ENCODE peak calls at places on chromosomes 16 and 17, in ten cellular contexts. One of them, this sample, is unnamed.

GRCh38 chr17:21381076-21381706 is 5.0 kb downstream of the KCNJ12 start:
- DNase-seq in tibial nerve: no peak
- DNase-seq in tibial artery: no peak
- DNase-seq in epithelial cell of esophagus: no peak
- DNase-seq in omental fat pad: no peak
- DNase-seq in Calu3: no peak
- DNase-seq in neural crest cell: no peak
- DNase-seq in breast epithelium: no peak
- DNase-seq in AG04450: no peak
- DNase-seq in uterus: no peak
- DNase-seq in this sample: no peak

GRCh38 chr17:68709995-68710780 is 109.0 kb upstream of the FAM20A start:
- DNase-seq in tibial nerve: no peak
- DNase-seq in tibial artery: no peak
- DNase-seq in epithelial cell of esophagus: no peak
- DNase-seq in omental fat pad: no peak
- DNase-seq in Calu3: no peak
- DNase-seq in neural crest cell: no peak
- DNase-seq in breast epithelium: no peak
- DNase-seq in AG04450: no peak
- DNase-seq in uterus: no peak
- DNase-seq in this sample: no peak

GRCh38 chr17:49920370-49920769 is 48.6 kb upstream of the DLX4 start:
- DNase-seq in tibial nerve: no peak
- DNase-seq in tibial artery: no peak
- DNase-seq in epithelial cell of esophagus: no peak
- DNase-seq in omental fat pad: no peak
- DNase-seq in Calu3: no peak
- DNase-seq in neural crest cell: no peak
- DNase-seq in breast epithelium: no peak
- DNase-seq in AG04450: no peak
- DNase-seq in uterus: no peak
- DNase-seq in this sample: no peak

GRCh38 chr17:77435272-77436057 is 294.7 kb downstream of the SEC14L1 start:
- DNase-seq in tibial nerve: no peak
- DNase-seq in tibial artery: no peak
- DNase-seq in epithelial cell of esophagus: no peak
- DNase-seq in omental fat pad: no peak
- DNase-seq in Calu3: no peak
- DNase-seq in neural crest cell: no peak
- DNase-seq in breast epithelium: no peak
- DNase-seq in AG04450: no peak
- DNase-seq in uterus: no peak
- DNase-seq in this sample: no peak

GRCh38 chr17:76398523-76399174 is 14.2 kb downstream of the SPHK1 start:
- DNase-seq in tibial nerve: no peak
- DNase-seq in tibial artery: no peak
- DNase-seq in epithelial cell of esophagus: no peak
- DNase-seq in omental fat pad: no peak
- DNase-seq in Calu3: no peak
- DNase-seq in neural crest cell: no peak
- DNase-seq in breast epithelium: no peak
- DNase-seq in AG04450: no peak
- DNase-seq in uterus: no peak
- DNase-seq in this sample: no peak

GRCh38 chr16:75288596-75289120 is 37.2 kb upstream of the BCAR1 start:
- DNase-seq in tibial nerve: no peak
- DNase-seq in tibial artery: no peak
- DNase-seq in epithelial cell of esophagus: no peak
- DNase-seq in omental fat pad: no peak
- DNase-seq in Calu3: no peak
- DNase-seq in neural crest cell: no peak
- DNase-seq in breast epithelium: no peak
- DNase-seq in AG04450: no peak
- DNase-seq in uterus: no peak
- DNase-seq in this sample: no peak

GRCh38 chr17:9792181-9792840 is 919 bp upstream of the DHRS7C start:
- DNase-seq in tibial nerve: no peak
- DNase-seq in tibial artery: no peak
- DNase-seq in epithelial cell of esophagus: peak
- DNase-seq in omental fat pad: no peak
- DNase-seq in Calu3: no peak
- DNase-seq in neural crest cell: no peak
- DNase-seq in breast epithelium: no peak
- DNase-seq in AG04450: no peak
- DNase-seq in uterus: no peak
- DNase-seq in this sample: peak

GRCh38 chr17:44376124-44376523 is 12.5 kb upstream of the FAM171A2 start:
- DNase-seq in tibial nerve: no peak
- DNase-seq in tibial artery: no peak
- DNase-seq in epithelial cell of esophagus: no peak
- DNase-seq in omental fat pad: no peak
- DNase-seq in Calu3: peak
- DNase-seq in neural crest cell: peak
- DNase-seq in breast epithelium: no peak
- DNase-seq in AG04450: no peak
- DNase-seq in uterus: peak
- DNase-seq in this sample: peak

GRCh38 chr17:27540300-27541105 is 84.3 kb downstream of the KSR1 start:
- DNase-seq in tibial nerve: peak
- DNase-seq in tibial artery: peak
- DNase-seq in epithelial cell of esophagus: peak
- DNase-seq in omental fat pad: peak
- DNase-seq in Calu3: no peak
- DNase-seq in neural crest cell: no peak
- DNase-seq in breast epithelium: peak
- DNase-seq in AG04450: peak
- DNase-seq in uterus: peak
- DNase-seq in this sample: peak

GRCh38 chr17:82405051-82405450 is 13.1 kb upstream of the HEXD start:
- DNase-seq in tibial nerve: no peak
- DNase-seq in tibial artery: no peak
- DNase-seq in epithelial cell of esophagus: no peak
- DNase-seq in omental fat pad: no peak
- DNase-seq in Calu3: no peak
- DNase-seq in neural crest cell: no peak
- DNase-seq in breast epithelium: no peak
- DNase-seq in AG04450: no peak
- DNase-seq in uterus: no peak
- DNase-seq in this sample: no peak

GRCh38 chr16:2244926-2245795 is 6.2 kb downstream of the ECI1 start:
- DNase-seq in tibial nerve: no peak
- DNase-seq in tibial artery: no peak
- DNase-seq in epithelial cell of esophagus: peak
- DNase-seq in omental fat pad: no peak
- DNase-seq in Calu3: no peak
- DNase-seq in neural crest cell: no peak
- DNase-seq in breast epithelium: no peak
- DNase-seq in AG04450: no peak
- DNase-seq in uterus: no peak
- DNase-seq in this sample: no peak

GRCh38 chr17:30196504-30196903 is 39.0 kb downstream of the SLC6A4 start:
- DNase-seq in tibial nerve: no peak
- DNase-seq in tibial artery: no peak
- DNase-seq in epithelial cell of esophagus: no peak
- DNase-seq in omental fat pad: no peak
- DNase-seq in Calu3: no peak
- DNase-seq in neural crest cell: no peak
- DNase-seq in breast epithelium: no peak
- DNase-seq in AG04450: no peak
- DNase-seq in uterus: no peak
- DNase-seq in this sample: no peak

GRCh38 chr16:23552171-23552570 is 5.0 kb downstream of the EARS2 start:
- DNase-seq in tibial nerve: no peak
- DNase-seq in tibial artery: no peak
- DNase-seq in epithelial cell of esophagus: no peak
- DNase-seq in omental fat pad: no peak
- DNase-seq in Calu3: no peak
- DNase-seq in neural crest cell: no peak
- DNase-seq in breast epithelium: no peak
- DNase-seq in AG04450: no peak
- DNase-seq in uterus: no peak
- DNase-seq in this sample: no peak

GRCh38 chr17:48290378-48290777 is 139.6 kb downstream of the SKAP1 start:
- DNase-seq in tibial nerve: no peak
- DNase-seq in tibial artery: no peak
- DNase-seq in epithelial cell of esophagus: no peak
- DNase-seq in omental fat pad: no peak
- DNase-seq in Calu3: no peak
- DNase-seq in neural crest cell: no peak
- DNase-seq in breast epithelium: no peak
- DNase-seq in AG04450: no peak
- DNase-seq in uterus: no peak
- DNase-seq in this sample: no peak

GRCh38 chr16:51500306-51500705 is 349.2 kb upstream of the SALL1 start:
- DNase-seq in tibial nerve: no peak
- DNase-seq in tibial artery: no peak
- DNase-seq in epithelial cell of esophagus: peak
- DNase-seq in omental fat pad: no peak
- DNase-seq in Calu3: no peak
- DNase-seq in neural crest cell: no peak
- DNase-seq in breast epithelium: no peak
- DNase-seq in AG04450: no peak
- DNase-seq in uterus: no peak
- DNase-seq in this sample: peak

GRCh38 chr16:60989592-60989991 is 1046.6 kb downstream of the CDH8 start:
- DNase-seq in tibial nerve: no peak
- DNase-seq in tibial artery: no peak
- DNase-seq in epithelial cell of esophagus: no peak
- DNase-seq in omental fat pad: no peak
- DNase-seq in Calu3: no peak
- DNase-seq in neural crest cell: no peak
- DNase-seq in breast epithelium: no peak
- DNase-seq in AG04450: no peak
- DNase-seq in uterus: no peak
- DNase-seq in this sample: no peak

GRCh38 chr17:34580685-34581445 is 1.5 kb downstream of the TMEM132E start:
- DNase-seq in tibial nerve: no peak
- DNase-seq in tibial artery: no peak
- DNase-seq in epithelial cell of esophagus: no peak
- DNase-seq in omental fat pad: no peak
- DNase-seq in Calu3: no peak
- DNase-seq in neural crest cell: no peak
- DNase-seq in breast epithelium: peak
- DNase-seq in AG04450: no peak
- DNase-seq in uterus: no peak
- DNase-seq in this sample: no peak
- TF ChIP-seq CTCF in tibial nerve: no peak
- TF ChIP-seq CTCF in tibial artery: no peak
- TF ChIP-seq CTCF in epithelial cell of esophagus: no peak
- TF ChIP-seq CTCF in omental fat pad: no peak
- TF ChIP-seq CTCF in Calu3: no peak
- TF ChIP-seq CTCF in neural crest cell: no peak
- TF ChIP-seq CTCF in breast epithelium: no peak
- TF ChIP-seq CTCF in AG04450: no peak
- TF ChIP-seq CTCF in uterus: no peak
- TF ChIP-seq CTCF in this sample: no peak

GRCh38 chr17:46061435-46061834 is 62.4 kb downstream of the STH start:
- DNase-seq in tibial nerve: no peak
- DNase-seq in tibial artery: no peak
- DNase-seq in epithelial cell of esophagus: peak
- DNase-seq in omental fat pad: no peak
- DNase-seq in Calu3: no peak
- DNase-seq in neural crest cell: no peak
- DNase-seq in breast epithelium: no peak
- DNase-seq in AG04450: no peak
- DNase-seq in uterus: no peak
- DNase-seq in this sample: peak
- TF ChIP-seq CTCF in tibial nerve: peak
- TF ChIP-seq CTCF in tibial artery: peak
- TF ChIP-seq CTCF in epithelial cell of esophagus: peak
- TF ChIP-seq CTCF in omental fat pad: no peak
- TF ChIP-seq CTCF in Calu3: peak
- TF ChIP-seq CTCF in neural crest cell: peak
- TF ChIP-seq CTCF in breast epithelium: no peak
- TF ChIP-seq CTCF in AG04450: peak
- TF ChIP-seq CTCF in uterus: no peak
- TF ChIP-seq CTCF in this sample: no peak

DNA sequence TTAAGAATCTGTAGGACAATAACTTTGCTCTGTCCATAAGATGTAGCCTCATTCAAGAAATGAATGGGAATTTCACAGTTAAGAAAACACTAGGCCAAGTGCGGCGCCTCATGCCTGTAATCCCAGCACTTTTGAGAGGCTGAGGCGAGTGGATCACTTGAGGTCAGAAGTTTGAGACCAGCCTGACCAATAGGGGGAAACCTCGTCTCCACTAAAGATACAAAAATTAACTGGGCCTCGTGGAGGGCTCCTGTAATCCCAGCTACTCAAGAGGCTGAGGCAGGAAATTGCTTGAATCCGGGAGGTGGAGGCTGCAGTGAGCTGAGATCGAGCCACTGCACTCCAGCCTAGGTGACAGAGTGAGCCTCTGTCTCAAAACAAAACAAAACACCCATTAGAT is 19.9 kb upstream of the RSL1D1 start:
- DNase-seq in tibial nerve: no peak
- DNase-seq in tibial artery: no peak
- DNase-seq in epithelial cell of esophagus: no peak
- DNase-seq in omental fat pad: no peak
- DNase-seq in Calu3: no peak
- DNase-seq in neural crest cell: no peak
- DNase-seq in breast epithelium: no peak
- DNase-seq in AG04450: no peak
- DNase-seq in uterus: no peak
- DNase-seq in this sample: peak
- TF ChIP-seq CTCF in tibial nerve: no peak
- TF ChIP-seq CTCF in tibial artery: no peak
- TF ChIP-seq CTCF in epithelial cell of esophagus: no peak
- TF ChIP-seq CTCF in omental fat pad: no peak
- TF ChIP-seq CTCF in Calu3: no peak
- TF ChIP-seq CTCF in neural crest cell: no peak
- TF ChIP-seq CTCF in breast epithelium: no peak
- TF ChIP-seq CTCF in AG04450: peak
- TF ChIP-seq CTCF in uterus: peak
- TF ChIP-seq CTCF in this sample: peak

DNA sequence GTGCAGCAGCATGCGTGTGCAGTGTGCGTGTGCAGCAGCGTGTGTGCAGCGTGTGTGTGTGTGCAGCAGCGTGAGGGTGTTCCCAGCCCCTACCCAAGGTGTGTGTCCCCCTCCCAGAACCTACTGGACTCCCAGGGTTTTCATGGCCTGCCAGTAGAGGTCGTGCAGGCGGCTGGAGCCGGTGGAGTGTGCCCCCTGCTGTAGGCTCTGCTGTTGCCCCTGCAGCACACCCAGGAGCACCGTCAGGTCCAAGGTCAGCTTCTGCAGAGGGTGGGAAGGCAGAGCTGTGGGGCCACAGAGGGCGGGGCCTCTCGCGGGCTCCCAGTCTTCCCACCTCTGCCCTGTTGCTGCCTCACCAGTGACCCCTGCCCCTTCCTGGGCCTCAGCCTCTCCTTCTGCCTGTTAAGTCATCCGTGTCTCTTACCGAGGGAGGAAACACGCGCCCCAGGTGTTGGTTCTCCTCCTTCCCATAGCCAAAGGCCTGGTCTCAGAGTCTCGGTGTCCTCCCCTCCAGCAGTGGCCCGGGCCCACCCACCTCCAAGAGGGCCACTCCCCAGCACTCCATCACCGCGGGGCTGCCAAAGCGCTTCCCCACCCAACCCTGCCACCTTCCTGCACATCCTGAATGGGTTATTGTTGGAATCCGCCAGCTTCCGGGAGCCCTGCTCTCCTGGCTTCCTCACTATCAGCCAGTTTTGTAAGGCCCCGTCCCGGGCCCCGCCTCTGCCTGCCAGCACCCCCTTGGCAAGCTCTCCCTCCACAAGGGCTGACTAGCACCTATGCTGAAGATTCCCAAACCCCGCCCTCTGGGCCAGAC is 14.8 kb downstream of the MYBBP1A start:
- DNase-seq in tibial nerve: no peak
- DNase-seq in tibial artery: no peak
- DNase-seq in epithelial cell of esophagus: no peak
- DNase-seq in omental fat pad: no peak
- DNase-seq in Calu3: no peak
- DNase-seq in neural crest cell: no peak
- DNase-seq in breast epithelium: no peak
- DNase-seq in AG04450: no peak
- DNase-seq in uterus: no peak
- DNase-seq in this sample: no peak
- TF ChIP-seq CTCF in tibial nerve: no peak
- TF ChIP-seq CTCF in tibial artery: no peak
- TF ChIP-seq CTCF in epithelial cell of esophagus: peak
- TF ChIP-seq CTCF in omental fat pad: no peak
- TF ChIP-seq CTCF in Calu3: no peak
- TF ChIP-seq CTCF in neural crest cell: no peak
- TF ChIP-seq CTCF in breast epithelium: no peak
- TF ChIP-seq CTCF in AG04450: no peak
- TF ChIP-seq CTCF in uterus: no peak
- TF ChIP-seq CTCF in this sample: no peak

This sample was measured in MCF 10A.